ENCODE peak calls at places on chromosomes 6 and 20, in four cellular contexts. One of them, this sample, is unnamed.

GRCh38 chr20:56872620-56873458 is 243.7 kb downstream of the TFAP2C start:
- DNase-seq in T-cell: no peak
- DNase-seq in amygdala: no peak
- DNase-seq in left lung: no peak
- DNase-seq in this sample: no peak

GRCh38 chr20:39630215-39630614 is 668.1 kb downstream of the DHX35 start:
- DNase-seq in T-cell: no peak
- DNase-seq in amygdala: no peak
- DNase-seq in left lung: no peak
- DNase-seq in this sample: no peak

GRCh38 chr6:31128093-31128676 is 7.9 kb upstream of the CDSN start:
- DNase-seq in T-cell: peak
- DNase-seq in amygdala: no peak
- DNase-seq in left lung: peak
- DNase-seq in this sample: peak

GRCh38 chr6:95431637-95432228 is 145.6 kb upstream of the MANEA start:
- DNase-seq in T-cell: peak
- DNase-seq in amygdala: no peak
- DNase-seq in left lung: no peak
- DNase-seq in this sample: peak

GRCh38 chr6:333379-334002 is 41.2 kb downstream of the DUSP22 start:
- DNase-seq in T-cell: no peak
- DNase-seq in amygdala: no peak
- DNase-seq in left lung: peak
- DNase-seq in this sample: no peak

GRCh38 chr20:31508517-31509244 is 5.6 kb upstream of the HM13 start:
- DNase-seq in T-cell: no peak
- DNase-seq in amygdala: no peak
- DNase-seq in left lung: no peak
- DNase-seq in this sample: no peak

GRCh38 chr6:21987501-21987957 is 309.3 kb downstream of the PRL start:
- DNase-seq in T-cell: no peak
- DNase-seq in amygdala: no peak
- DNase-seq in left lung: no peak
- DNase-seq in this sample: peak

GRCh38 chr20:9035129-9035528 is 33.8 kb upstream of the PLCB4 start:
- DNase-seq in T-cell: no peak
- DNase-seq in amygdala: no peak
- DNase-seq in left lung: no peak
- DNase-seq in this sample: no peak

GRCh38 chr6:164928366-164929154 is 380.8 kb downstream of the C6orf118 start:
- DNase-seq in T-cell: no peak
- DNase-seq in amygdala: peak
- DNase-seq in left lung: no peak
- DNase-seq in this sample: no peak

GRCh38 chr6:77440206-77440976 is 22.9 kb downstream of the HTR1B start:
- DNase-seq in T-cell: no peak
- DNase-seq in amygdala: no peak
- DNase-seq in left lung: no peak
- DNase-seq in this sample: no peak

GRCh38 chr20:45860573-45861011 is 3.2 kb downstream of the ZSWIM3 start:
- DNase-seq in T-cell: no peak
- DNase-seq in amygdala: no peak
- DNase-seq in left lung: no peak
- DNase-seq in this sample: no peak

GRCh38 chr20:39676857-39677351 is 714.8 kb downstream of the DHX35 start:
- DNase-seq in T-cell: no peak
- DNase-seq in amygdala: no peak
- DNase-seq in left lung: no peak
- DNase-seq in this sample: no peak

GRCh38 chr20:46592580-46593362 is 42.3 kb upstream of the OCSTAMP start:
- DNase-seq in T-cell: no peak
- DNase-seq in amygdala: no peak
- DNase-seq in left lung: no peak
- DNase-seq in this sample: no peak

GRCh38 chr6:160973311-160973710 is 18.3 kb upstream of the MAP3K4 start:
- DNase-seq in T-cell: no peak
- DNase-seq in amygdala: no peak
- DNase-seq in left lung: no peak
- DNase-seq in this sample: no peak

GRCh38 chr6:33720998-33721397 is 9.5 kb upstream of the UQCC2 start:
- DNase-seq in T-cell: no peak
- DNase-seq in amygdala: no peak
- DNase-seq in left lung: no peak
- DNase-seq in this sample: no peak

GRCh38 chr6:15776458-15776980 is 113.7 kb upstream of the DTNBP1 start:
- DNase-seq in T-cell: no peak
- DNase-seq in amygdala: no peak
- DNase-seq in left lung: no peak
- DNase-seq in this sample: no peak

This sample was measured in tibial nerve.